ENCODE peak calls at places on chromosomes 3 and 15, in nine cellular contexts. H is HuH-7; J is HTR-8/SVneo; I is glutamatergic neuron; S is upper lobe of right lung; L is NCI-H774; P is CD4-positive, alpha-beta T cell; F is HEK293T; N is myocyte. O is an unnamed sample.

GRCh38 chr3:98972155-98972554 is 70.7 kb upstream of the DCBLD2 start:
- DNase-seq in H (no peak), J (no peak), I (no peak), S (no peak), L (no peak), P (no peak), F (no peak), N (peak), O (no peak)

GRCh38 chr15:83396071-83396470 is 51.1 kb upstream of the SH3GL3 start:
- DNase-seq in H (no peak), J (no peak), I (peak), S (no peak), L (no peak), P (no peak), F (no peak), N (no peak), O (no peak)

GRCh38 chr3:186815490-186815889 is 9.2 kb upstream of the RFC4 start:
- DNase-seq in H (no peak), J (no peak), I (no peak), S (no peak), L (peak), P (no peak), F (no peak), N (no peak), O (no peak)

GRCh38 chr3:132974086-132974485 is 64.1 kb upstream of the TMEM108 start:
- DNase-seq in H (no peak), J (no peak), I (no peak), S (no peak), L (no peak), P (no peak), F (no peak), N (no peak), O (no peak)

GRCh38 chr3:178302966-178303930 is 233.0 kb upstream of the KCNMB2 start:
- DNase-seq in H (no peak), J (no peak), I (no peak), S (no peak), L (no peak), P (no peak), F (no peak), N (no peak), O (no peak)

GRCh38 chr15:99703603-99704443 is 29.4 kb downstream of the LYSMD4 start:
- DNase-seq in H (peak), J (peak), I (no peak), S (no peak), L (peak), P (no peak), F (peak), N (peak), O (no peak)

GRCh38 chr3:118817748-118818165 is 216.9 kb downstream of the IGSF11 start:
- DNase-seq in H (peak), J (peak), I (peak), S (no peak), L (no peak), P (no peak), F (peak), N (peak), O (no peak)

GRCh38 chr15:65612616-65612946 is 1.6 kb upstream of the INTS14 start:
- DNase-seq in H (no peak), J (no peak), I (no peak), S (no peak), L (no peak), P (no peak), F (no peak), N (no peak), O (no peak)

GRCh38 chr3:4270726-4271125 is 32.4 kb upstream of the SETMAR start:
- DNase-seq in H (no peak), J (no peak), I (no peak), S (no peak), L (no peak), P (no peak), F (no peak), N (peak), O (no peak)

GRCh38 chr15:38220874-38221273 is 31.8 kb upstream of the SPRED1 start:
- DNase-seq in H (no peak), J (no peak), I (no peak), S (no peak), L (no peak), P (no peak), F (no peak), N (no peak), O (no peak)

GRCh38 chr3:145807990-145808389 is 353.0 kb downstream of the PLOD2 start:
- DNase-seq in H (peak), J (no peak), I (no peak), S (no peak), L (no peak), P (no peak), F (peak), N (peak), O (no peak)

GRCh38 chr3:186207515-186207914 is 98.6 kb upstream of the ETV5 start:
- DNase-seq in H (no peak), J (no peak), I (no peak), S (no peak), L (no peak), P (no peak), F (no peak), N (no peak), O (no peak)

GRCh38 chr3:14438262-14438661 is 35.9 kb downstream of the SLC6A6 start:
- DNase-seq in H (no peak), J (no peak), I (no peak), S (no peak), L (no peak), P (no peak), F (no peak), N (no peak), O (no peak)

GRCh38 chr15:68209735-68210408 is 4.7 kb upstream of the CALML4 start:
- DNase-seq in H (no peak), J (no peak), I (no peak), S (no peak), L (no peak), P (no peak), F (no peak), N (no peak), O (no peak)

GRCh38 chr3:112470791-112471190 is 28.5 kb downstream of the BTLA start:
- DNase-seq in H (no peak), J (no peak), I (no peak), S (no peak), L (no peak), P (no peak), F (no peak), N (peak), O (no peak)

GRCh38 chr15:31306426-31307269 is 20.0 kb upstream of the KLF13 start:
- DNase-seq in H (no peak), J (no peak), I (peak), S (peak), L (peak), P (no peak), F (no peak), N (peak), O (peak)

GRCh38 chr3:69784854-69785523 is 45.7 kb downstream of the MITF start:
- DNase-seq in H (no peak), J (peak), I (no peak), S (peak), L (no peak), P (no peak), F (peak), N (peak), O (no peak)

GRCh38 chr3:143480306-143480852 is 360.8 kb downstream of the CHST2 start:
- DNase-seq in H (no peak), J (no peak), I (no peak), S (no peak), L (no peak), P (no peak), F (no peak), N (peak), O (no peak)

GRCh38 chr3:10783360-10784346 is 32.4 kb upstream of the SLC6A11 start:
- DNase-seq in H (peak), J (no peak), I (no peak), S (no peak), L (peak), P (no peak), F (peak), N (peak), O (peak)

GRCh38 chr3:713225-713624 is 379.6 kb upstream of the CNTN6 start:
- DNase-seq in H (no peak), J (peak), I (no peak), S (no peak), L (no peak), P (no peak), F (no peak), N (no peak), O (no peak)

GRCh38 chr3:132637590-132637989 is 22.0 kb downstream of the ACAD11 start:
- DNase-seq in H (no peak), J (peak), I (no peak), S (no peak), L (no peak), P (no peak), F (no peak), N (no peak), O (no peak)

GRCh38 chr3:54536450-54536849 is 391.4 kb downstream of the LRTM1 start:
- DNase-seq in H (no peak), J (no peak), I (no peak), S (no peak), L (no peak), P (no peak), F (no peak), N (no peak), O (no peak)

GRCh38 chr3:142987080-142987700 is 14.2 kb upstream of the U2SURP start:
- DNase-seq in H (no peak), J (no peak), I (no peak), S (no peak), L (no peak), P (no peak), F (peak), N (peak), O (no peak)

GRCh38 chr15:61951949-61952348 is 108.3 kb downstream of the VPS13C start:
- DNase-seq in H (no peak), J (no peak), I (no peak), S (no peak), L (no peak), P (no peak), F (no peak), N (peak), O (no peak)

GRCh38 chr15:73225358-73226015 is 143.3 kb downstream of the HCN4 start:
- DNase-seq in H (no peak), J (no peak), I (peak), S (no peak), L (no peak), P (no peak), F (no peak), N (no peak), O (no peak)

GRCh38 chr15:74218172-74218885 is 15.7 kb upstream of the STRA6 start:
- DNase-seq in H (no peak), J (no peak), I (no peak), S (no peak), L (no peak), P (no peak), F (no peak), N (no peak), O (no peak)

GRCh38 chr3:197256836-197257444 is 41.5 kb downstream of the DLG1 start:
- DNase-seq in H (no peak), J (peak), I (no peak), S (no peak), L (no peak), P (peak), F (peak), N (peak), O (no peak)

GRCh38 chr3:194985031-194985578 is 285.9 kb downstream of the XXYLT1 start:
- DNase-seq in H (peak), J (no peak), I (peak), S (peak), L (peak), P (no peak), F (no peak), N (peak), O (peak)

GRCh38 chr3:30550246-30550645 is 56.2 kb upstream of the TGFBR2 start:
- DNase-seq in H (no peak), J (no peak), I (no peak), S (no peak), L (no peak), P (no peak), F (no peak), N (no peak), O (no peak)

GRCh38 chr15:69068157-69068556 is 53.7 kb downstream of the NOX5 start:
- DNase-seq in H (no peak), J (no peak), I (no peak), S (no peak), L (no peak), P (no peak), F (no peak), N (no peak), O (no peak)

O was measured in type B pancreatic cell.